ENCODE peak calls at places on chromosomes 11 and 22, in four cellular contexts. K is NCI-H460, E is mammary epithelial cell, B is left cardiac atrium. N is an unnamed sample.

GRCh38 chr11:96037267-96037990 is 113.5 kb upstream of the MTMR2 start:
- DNase-seq in K (no peak), E (peak), B (no peak), N (no peak)

GRCh38 chr22:21738966-21739365 is 3.4 kb upstream of the YPEL1 start:
- DNase-seq in K (no peak), E (no peak), B (no peak), N (no peak)

GRCh38 chr11:69551963-69552362 is 70.5 kb downstream of the LINC01488 start:
- DNase-seq in K (no peak), E (no peak), B (no peak), N (no peak)

GRCh38 chr11:69863544-69864200 is 44.5 kb upstream of the FGF3 start:
- DNase-seq in K (no peak), E (no peak), B (no peak), N (no peak)

GRCh38 chr11:10322830-10323792 is 18.2 kb downstream of the ADM start:
- DNase-seq in K (peak), E (peak), B (peak), N (no peak)

GRCh38 chr11:61328351-61328750 is 4.6 kb downstream of the DDB1 start:
- DNase-seq in K (no peak), E (no peak), B (no peak), N (no peak)

GRCh38 chr22:17095538-17095937 is 10.7 kb downstream of the IL17RA start:
- DNase-seq in K (no peak), E (no peak), B (no peak), N (no peak)

GRCh38 chr11:90310210-90310609 is 87.4 kb upstream of the CHORDC1 start:
- DNase-seq in K (no peak), E (no peak), B (no peak), N (no peak)

GRCh38 chr22:20604776-20605221 is 97.4 kb downstream of the MED15 start:
- DNase-seq in K (no peak), E (no peak), B (no peak), N (no peak)

GRCh38 chr11:132674161-132674560 is 858.1 kb downstream of the OPCML start:
- DNase-seq in K (no peak), E (no peak), B (no peak), N (no peak)

GRCh38 chr11:75453916-75454655 is 21.1 kb upstream of the KLHL35 start:
- DNase-seq in K (no peak), E (no peak), B (no peak), N (no peak)

GRCh38 chr22:39474351-39474991 is 17.7 kb downstream of the MGAT3 start:
- DNase-seq in K (no peak), E (no peak), B (no peak), N (no peak)

GRCh38 chr22:29306830-29307657 is 594 bp downstream of the GAS2L1 start:
- DNase-seq in K (peak), E (peak), B (peak), N (peak)